ENCODE peak calls at places on chromosome X, in five cellular contexts. V is esophagus squamous epithelium; T is activated CD8-positive, alpha-beta memory T cell treated with anti-CD3 and anti-CD28 coated beads for 24 hours; Q is AG04450; U is glomerular endothelial cell. O is an unnamed sample.

GRCh38 chrX:24245201-24245600 is 68.7 kb downstream of the SUPT20HL2 start:
- DNase-seq in V (peak; percentile 3), T (no peak), Q (no peak), U (no peak), O (no peak)

GRCh38 chrX:357693-358471 is 28.8 kb downstream of the PPP2R3B start:
- DNase-seq in V (no peak), T (peak; percentile 69), Q (no peak), U (peak; percentile 76), O (no peak)

GRCh38 chrX:45150821-45151220 is 49.9 kb downstream of the DIPK2B start:
- DNase-seq in V (no peak), T (no peak), Q (no peak), U (no peak), O (no peak)

GRCh38 chrX:55816023-55816422 is 98.5 kb downstream of the RRAGB start:
- DNase-seq in V (no peak), T (no peak), Q (no peak), U (no peak), O (no peak)

GRCh38 chrX:20181563-20182329 is 40.1 kb upstream of the EIF1AX start:
- DNase-seq in V (no peak), T (no peak), Q (no peak), U (no peak), O (no peak)

GRCh38 chrX:32116047-32116446 is 1044.2 kb upstream of the FTHL17 start:
- DNase-seq in V (no peak), T (no peak), Q (no peak), U (no peak), O (no peak)

GRCh38 chrX:71622347-71623104 is 4.2 kb upstream of the CXCR3 start:
- DNase-seq in V (no peak), T (peak; percentile 85), Q (peak; percentile 18), U (no peak), O (peak; percentile 74)

GRCh38 chrX:40097101-40097491 is 662 bp downstream of the BCOR start:
- DNase-seq in V (no peak), T (peak; percentile 77), Q (no peak), U (no peak), O (no peak)

GRCh38 chrX:63764946-63765345 is 20.1 kb downstream of the ARHGEF9 start:
- DNase-seq in V (no peak), T (no peak), Q (no peak), U (no peak), O (no peak)

GRCh38 chrX:20224814-20225487 is 41.8 kb downstream of the RPS6KA3 start:
- DNase-seq in V (no peak), T (no peak), Q (no peak), U (no peak), O (no peak)

GRCh38 chrX:26411045-26411444 is 195.1 kb downstream of the MAGEB5 start:
- DNase-seq in V (no peak), T (no peak), Q (no peak), U (no peak), O (no peak)

GRCh38 chrX:109635151-109635550 is 10.2 kb upstream of the KCNE5 start:
- DNase-seq in V (no peak), T (no peak), Q (no peak), U (no peak), O (no peak)

GRCh38 chrX:11290673-11291072 is 2.5 kb upstream of the AMELX start:
- DNase-seq in V (no peak), T (no peak), Q (no peak), U (no peak), O (no peak)

GRCh38 chrX:2710041-2710471 is 19.0 kb downstream of the CD99 start:
- DNase-seq in V (no peak), T (peak; percentile 72), Q (no peak), U (no peak), O (no peak)

GRCh38 chrX:63551856-63552255 is 200.7 kb upstream of the SPIN4 start:
- DNase-seq in V (no peak), T (no peak), Q (no peak), U (no peak), O (no peak)

GRCh38 chrX:13009844-13010243 is 34.6 kb downstream of the FAM9C start:
- DNase-seq in V (no peak), T (no peak), Q (no peak), U (no peak), O (no peak)

GRCh38 chrX:29913647-29914046 is 301.7 kb upstream of the MAGEB2 start:
- DNase-seq in V (no peak), T (no peak), Q (no peak), U (no peak), O (no peak)

GRCh38 chrX:130170752-130171445 is 863 bp upstream of the RAB33A start:
- DNase-seq in V (peak; percentile 3), T (peak; percentile 78), Q (no peak), U (no peak), O (peak; percentile 53)

GRCh38 chrX:101483705-101484104 is 1.6 kb upstream of the ARMCX4 start:
- DNase-seq in V (no peak), T (no peak), Q (no peak), U (no peak), O (no peak)

GRCh38 chrX:133335027-133335426 is 80.3 kb downstream of the GPC4 start:
- DNase-seq in V (no peak), T (no peak), Q (no peak), U (no peak), O (no peak)

GRCh38 chrX:83892433-83892832 is 31.5 kb downstream of the CYLC1 start:
- DNase-seq in V (no peak), T (no peak), Q (no peak), U (no peak), O (no peak)

GRCh38 chrX:47293106-47293505 is 60.3 kb downstream of the USP11 start:
- DNase-seq in V (no peak), T (no peak), Q (no peak), U (no peak), O (no peak)

GRCh38 chrX:149079805-149080406 is 425.2 kb downstream of the IDS start:
- DNase-seq in V (no peak), T (no peak), Q (no peak), U (no peak), O (no peak)

GRCh38 chrX:7414753-7415152 is 266.8 kb upstream of the PUDP start:
- DNase-seq in V (no peak), T (no peak), Q (no peak), U (no peak), O (no peak)

O was measured in pancreas.